ENCODE peak calls at places on chromosomes 4 and X, in six cellular contexts. One of them, this sample, is unnamed.

GRCh38 chr4:178611062-178611461 is 1168.8 kb upstream of the AGA start:
- DNase-seq in NCI-H2081: no peak
- DNase-seq in AG09319: no peak
- DNase-seq in naive thymus-derived CD4-positive, alpha-beta T cell: no peak
- DNase-seq in NCI-H1694: no peak
- DNase-seq in mammary epithelial cell: no peak
- DNase-seq in this sample: no peak

GRCh38 chr4:2416564-2417195 is 1.8 kb downstream of the ZFYVE28 start:
- DNase-seq in NCI-H2081: no peak
- DNase-seq in AG09319: no peak
- DNase-seq in naive thymus-derived CD4-positive, alpha-beta T cell: no peak
- DNase-seq in mammary epithelial cell: no peak
- DNase-seq in NCI-H1694: no peak
- DNase-seq in this sample: no peak

GRCh38 chr4:184168406-184169019 is 49.2 kb downstream of the ENPP6 start:
- DNase-seq in NCI-H2081: no peak
- DNase-seq in AG09319: peak; percentile 15
- DNase-seq in mammary epithelial cell: peak; percentile 28
- DNase-seq in naive thymus-derived CD4-positive, alpha-beta T cell: no peak
- DNase-seq in NCI-H1694: no peak
- DNase-seq in this sample: peak; percentile 75

GRCh38 chrX:106919932-106920452 is at the start of gene CLDN2:
- DNase-seq in NCI-H2081: no peak
- DNase-seq in naive thymus-derived CD4-positive, alpha-beta T cell: no peak
- DNase-seq in AG09319: no peak
- DNase-seq in NCI-H1694: no peak
- DNase-seq in mammary epithelial cell: no peak
- DNase-seq in this sample: no peak

GRCh38 chrX:41490446-41490845 is 43.3 kb downstream of the NYX start:
- DNase-seq in AG09319: no peak
- DNase-seq in NCI-H1694: no peak
- DNase-seq in NCI-H2081: no peak
- DNase-seq in mammary epithelial cell: no peak
- DNase-seq in naive thymus-derived CD4-positive, alpha-beta T cell: no peak
- DNase-seq in this sample: no peak

GRCh38 chr4:57265831-57266582 is 155.8 kb upstream of the IGFBP7 start:
- DNase-seq in mammary epithelial cell: no peak
- DNase-seq in NCI-H1694: no peak
- DNase-seq in NCI-H2081: no peak
- DNase-seq in naive thymus-derived CD4-positive, alpha-beta T cell: no peak
- DNase-seq in AG09319: no peak
- DNase-seq in this sample: no peak

GRCh38 chrX:47751670-47752069 is 85.0 kb upstream of the ZNF81 start:
- DNase-seq in NCI-H2081: peak; percentile 7
- DNase-seq in AG09319: no peak
- DNase-seq in naive thymus-derived CD4-positive, alpha-beta T cell: no peak
- DNase-seq in NCI-H1694: peak; percentile 6
- DNase-seq in mammary epithelial cell: peak; percentile 26
- DNase-seq in this sample: no peak

GRCh38 chr4:7172508-7172907 is 19.8 kb upstream of the SORCS2 start:
- DNase-seq in mammary epithelial cell: no peak
- DNase-seq in NCI-H2081: no peak
- DNase-seq in naive thymus-derived CD4-positive, alpha-beta T cell: no peak
- DNase-seq in NCI-H1694: no peak
- DNase-seq in AG09319: no peak
- DNase-seq in this sample: no peak

GRCh38 chr4:61638600-61638999 is 438.5 kb downstream of the ADGRL3 start:
- DNase-seq in naive thymus-derived CD4-positive, alpha-beta T cell: no peak
- DNase-seq in mammary epithelial cell: no peak
- DNase-seq in NCI-H1694: no peak
- DNase-seq in NCI-H2081: no peak
- DNase-seq in AG09319: no peak
- DNase-seq in this sample: no peak

GRCh38 chr4:182840108-182840507 is 77.1 kb downstream of the DCTD start:
- DNase-seq in NCI-H2081: no peak
- DNase-seq in naive thymus-derived CD4-positive, alpha-beta T cell: no peak
- DNase-seq in AG09319: no peak
- DNase-seq in mammary epithelial cell: no peak
- DNase-seq in NCI-H1694: no peak
- DNase-seq in this sample: no peak

GRCh38 chrX:10011991-10012390 is 44.8 kb downstream of the CLDN34 start:
- DNase-seq in AG09319: no peak
- DNase-seq in NCI-H2081: no peak
- DNase-seq in mammary epithelial cell: no peak
- DNase-seq in NCI-H1694: no peak
- DNase-seq in naive thymus-derived CD4-positive, alpha-beta T cell: no peak
- DNase-seq in this sample: no peak

GRCh38 chrX:22090181-22090580 is 58.1 kb downstream of the PHEX start:
- DNase-seq in NCI-H1694: no peak
- DNase-seq in naive thymus-derived CD4-positive, alpha-beta T cell: no peak
- DNase-seq in mammary epithelial cell: no peak
- DNase-seq in NCI-H2081: no peak
- DNase-seq in AG09319: no peak
- DNase-seq in this sample: no peak

GRCh38 chr4:11312389-11312788 is 116.3 kb downstream of the HS3ST1 start:
- DNase-seq in mammary epithelial cell: peak; percentile 81
- DNase-seq in NCI-H1694: no peak
- DNase-seq in naive thymus-derived CD4-positive, alpha-beta T cell: no peak
- DNase-seq in NCI-H2081: no peak
- DNase-seq in AG09319: no peak
- DNase-seq in this sample: no peak

GRCh38 chrX:1592863-1593201 is 1.4 kb downstream of the AKAP17A start:
- DNase-seq in NCI-H1694: no peak
- DNase-seq in NCI-H2081: no peak
- DNase-seq in mammary epithelial cell: no peak
- DNase-seq in naive thymus-derived CD4-positive, alpha-beta T cell: no peak
- DNase-seq in AG09319: no peak
- DNase-seq in this sample: no peak

GRCh38 chr4:100169796-100170485 is 20.3 kb downstream of the DDIT4L start:
- DNase-seq in mammary epithelial cell: no peak
- DNase-seq in NCI-H2081: no peak
- DNase-seq in AG09319: no peak
- DNase-seq in NCI-H1694: no peak
- DNase-seq in naive thymus-derived CD4-positive, alpha-beta T cell: no peak
- DNase-seq in this sample: no peak

GRCh38 chr4:89299153-89299789 is 8.3 kb downstream of the GPRIN3 start:
- DNase-seq in AG09319: no peak
- DNase-seq in naive thymus-derived CD4-positive, alpha-beta T cell: no peak
- DNase-seq in NCI-H1694: no peak
- DNase-seq in mammary epithelial cell: no peak
- DNase-seq in NCI-H2081: no peak
- DNase-seq in this sample: no peak

GRCh38 chrX:39869846-39870601 is 227.7 kb downstream of the BCOR start:
- DNase-seq in AG09319: no peak
- DNase-seq in NCI-H2081: no peak
- DNase-seq in mammary epithelial cell: peak; percentile 69
- DNase-seq in naive thymus-derived CD4-positive, alpha-beta T cell: no peak
- DNase-seq in NCI-H1694: no peak
- DNase-seq in this sample: no peak

GRCh38 chrX:65572971-65573370 is 38.4 kb upstream of the LAS1L start:
- DNase-seq in mammary epithelial cell: no peak
- DNase-seq in AG09319: no peak
- DNase-seq in NCI-H1694: no peak
- DNase-seq in naive thymus-derived CD4-positive, alpha-beta T cell: no peak
- DNase-seq in NCI-H2081: no peak
- DNase-seq in this sample: no peak

GRCh38 chr4:46392421-46392820 is 2.5 kb upstream of the GABRA2 start:
- DNase-seq in AG09319: no peak
- DNase-seq in NCI-H1694: no peak
- DNase-seq in NCI-H2081: no peak
- DNase-seq in naive thymus-derived CD4-positive, alpha-beta T cell: no peak
- DNase-seq in mammary epithelial cell: peak; percentile 49
- DNase-seq in this sample: no peak

GRCh38 chrX:51743179-51743957 is at the start of gene GSPT2:
- DNase-seq in AG09319: peak; percentile 36
- DNase-seq in NCI-H1694: no peak
- DNase-seq in naive thymus-derived CD4-positive, alpha-beta T cell: peak; percentile 47
- DNase-seq in mammary epithelial cell: peak; percentile 56
- DNase-seq in NCI-H2081: peak; percentile 67
- DNase-seq in this sample: peak; percentile 30

GRCh38 chrX:45668686-45669443 is 468.2 kb upstream of the DIPK2B start:
- DNase-seq in NCI-H2081: no peak
- DNase-seq in mammary epithelial cell: peak; percentile 94
- DNase-seq in NCI-H1694: no peak
- DNase-seq in naive thymus-derived CD4-positive, alpha-beta T cell: no peak
- DNase-seq in AG09319: peak; percentile 35
- DNase-seq in this sample: no peak

GRCh38 chrX:85031505-85031904 is 27.8 kb downstream of the APOOL start:
- DNase-seq in AG09319: no peak
- DNase-seq in mammary epithelial cell: no peak
- DNase-seq in NCI-H1694: no peak
- DNase-seq in naive thymus-derived CD4-positive, alpha-beta T cell: no peak
- DNase-seq in NCI-H2081: no peak
- DNase-seq in this sample: no peak

GRCh38 chrX:11435568-11435967 is 142.4 kb downstream of the AMELX start:
- DNase-seq in NCI-H1694: no peak
- DNase-seq in AG09319: peak; percentile 34
- DNase-seq in NCI-H2081: no peak
- DNase-seq in naive thymus-derived CD4-positive, alpha-beta T cell: no peak
- DNase-seq in mammary epithelial cell: no peak
- DNase-seq in this sample: no peak

GRCh38 chrX:146041741-146042140 is 224.1 kb downstream of the SLITRK2 start:
- DNase-seq in mammary epithelial cell: no peak
- DNase-seq in NCI-H2081: no peak
- DNase-seq in AG09319: no peak
- DNase-seq in naive thymus-derived CD4-positive, alpha-beta T cell: no peak
- DNase-seq in NCI-H1694: no peak
- DNase-seq in this sample: no peak

GRCh38 chr4:88514557-88515511 is 8.7 kb downstream of the PYURF start:
- DNase-seq in NCI-H2081: peak; percentile 42
- DNase-seq in AG09319: no peak
- DNase-seq in mammary epithelial cell: no peak
- DNase-seq in NCI-H1694: no peak
- DNase-seq in naive thymus-derived CD4-positive, alpha-beta T cell: no peak
- DNase-seq in this sample: no peak

GRCh38 chr4:47213539-47213938 is 182.2 kb downstream of the GABRB1 start:
- DNase-seq in NCI-H2081: no peak
- DNase-seq in naive thymus-derived CD4-positive, alpha-beta T cell: no peak
- DNase-seq in NCI-H1694: no peak
- DNase-seq in AG09319: no peak
- DNase-seq in mammary epithelial cell: no peak
- DNase-seq in this sample: no peak

GRCh38 chr4:15495621-15496020 is 25.9 kb downstream of the CC2D2A start:
- DNase-seq in NCI-H1694: peak; percentile 36
- DNase-seq in NCI-H2081: no peak
- DNase-seq in AG09319: no peak
- DNase-seq in mammary epithelial cell: no peak
- DNase-seq in naive thymus-derived CD4-positive, alpha-beta T cell: no peak
- DNase-seq in this sample: no peak

GRCh38 chr4:5051692-5052423 is 578 bp downstream of the STK32B start:
- DNase-seq in AG09319: no peak
- DNase-seq in NCI-H1694: no peak
- DNase-seq in naive thymus-derived CD4-positive, alpha-beta T cell: no peak
- DNase-seq in mammary epithelial cell: peak; percentile 23
- DNase-seq in NCI-H2081: no peak
- DNase-seq in this sample: no peak

GRCh38 chr4:102734591-102735385 is 26.0 kb downstream of the MANBA start:
- DNase-seq in NCI-H2081: no peak
- DNase-seq in AG09319: no peak
- DNase-seq in mammary epithelial cell: peak; percentile 6
- DNase-seq in NCI-H1694: no peak
- DNase-seq in naive thymus-derived CD4-positive, alpha-beta T cell: no peak
- DNase-seq in this sample: peak; percentile 25

GRCh38 chrX:48045410-48046311 is 25.8 kb downstream of the ZNF630 start:
- DNase-seq in mammary epithelial cell: peak; percentile 40
- DNase-seq in NCI-H2081: no peak
- DNase-seq in naive thymus-derived CD4-positive, alpha-beta T cell: no peak
- DNase-seq in NCI-H1694: no peak
- DNase-seq in AG09319: peak; percentile 27
- DNase-seq in this sample: no peak

GRCh38 chr4:84920591-84920990 is 45.9 kb downstream of the WDFY3 start:
- DNase-seq in NCI-H1694: no peak
- DNase-seq in naive thymus-derived CD4-positive, alpha-beta T cell: no peak
- DNase-seq in AG09319: peak; percentile 23
- DNase-seq in mammary epithelial cell: peak; percentile 54
- DNase-seq in NCI-H2081: no peak
- DNase-seq in this sample: no peak